ENCODE peak calls at places on chromosome 6, in ten cellular contexts. One of them, this sample, is unnamed.

GRCh38 chr6:32047855-32048766 is 9.9 kb downstream of the CYP21A2 start:
- DNase-seq in NB4: peak
- DNase-seq in ovary: peak
- DNase-seq in prostate gland: peak
- DNase-seq in gastrocnemius medialis: peak
- DNase-seq in right lobe of liver: peak
- DNase-seq in A549: peak
- DNase-seq in heart left ventricle: peak
- DNase-seq in Peyer's patch: peak
- DNase-seq in GM12878: no peak
- DNase-seq in this sample: peak

GRCh38 chr6:13044390-13044789 is 283.9 kb downstream of the TBC1D7 start:
- DNase-seq in prostate gland: no peak
- DNase-seq in A549: peak
- DNase-seq in ovary: no peak
- DNase-seq in NB4: peak
- DNase-seq in Peyer's patch: no peak
- DNase-seq in right lobe of liver: no peak
- DNase-seq in gastrocnemius medialis: no peak
- DNase-seq in heart left ventricle: peak
- DNase-seq in GM12878: no peak
- DNase-seq in this sample: peak

GRCh38 chr6:166025149-166025898 is 142.3 kb downstream of the TBXT start:
- DNase-seq in A549: no peak
- DNase-seq in right lobe of liver: no peak
- DNase-seq in prostate gland: no peak
- DNase-seq in GM12878: no peak
- DNase-seq in ovary: no peak
- DNase-seq in Peyer's patch: no peak
- DNase-seq in NB4: no peak
- DNase-seq in gastrocnemius medialis: no peak
- DNase-seq in heart left ventricle: no peak
- DNase-seq in this sample: no peak

GRCh38 chr6:35343092-35343834 is 905 bp downstream of the PPARD start:
- DNase-seq in Peyer's patch: peak
- DNase-seq in A549: no peak
- DNase-seq in gastrocnemius medialis: no peak
- DNase-seq in ovary: peak
- DNase-seq in GM12878: no peak
- DNase-seq in right lobe of liver: peak
- DNase-seq in NB4: peak
- DNase-seq in heart left ventricle: peak
- DNase-seq in prostate gland: no peak
- DNase-seq in this sample: peak

GRCh38 chr6:44030812-44031454 is 96.3 kb downstream of the MRPL14 start:
- DNase-seq in NB4: no peak
- DNase-seq in gastrocnemius medialis: no peak
- DNase-seq in prostate gland: no peak
- DNase-seq in Peyer's patch: no peak
- DNase-seq in right lobe of liver: peak
- DNase-seq in ovary: no peak
- DNase-seq in A549: no peak
- DNase-seq in heart left ventricle: no peak
- DNase-seq in GM12878: no peak
- DNase-seq in this sample: peak

GRCh38 chr6:114083251-114083650 is 112.3 kb upstream of the HDAC2 start:
- DNase-seq in A549: no peak
- DNase-seq in gastrocnemius medialis: no peak
- DNase-seq in GM12878: no peak
- DNase-seq in Peyer's patch: no peak
- DNase-seq in heart left ventricle: no peak
- DNase-seq in NB4: no peak
- DNase-seq in ovary: no peak
- DNase-seq in right lobe of liver: no peak
- DNase-seq in prostate gland: no peak
- DNase-seq in this sample: no peak

GRCh38 chr6:80382796-80383195 is 276.3 kb downstream of the BCKDHB start:
- DNase-seq in Peyer's patch: no peak
- DNase-seq in NB4: no peak
- DNase-seq in ovary: no peak
- DNase-seq in A549: no peak
- DNase-seq in gastrocnemius medialis: no peak
- DNase-seq in prostate gland: no peak
- DNase-seq in right lobe of liver: no peak
- DNase-seq in GM12878: no peak
- DNase-seq in heart left ventricle: no peak
- DNase-seq in this sample: no peak

GRCh38 chr6:45698046-45698445 is 317.6 kb downstream of the CLIC5 start:
- DNase-seq in NB4: peak
- DNase-seq in GM12878: no peak
- DNase-seq in A549: no peak
- DNase-seq in right lobe of liver: no peak
- DNase-seq in gastrocnemius medialis: no peak
- DNase-seq in ovary: no peak
- DNase-seq in Peyer's patch: no peak
- DNase-seq in prostate gland: no peak
- DNase-seq in heart left ventricle: no peak
- DNase-seq in this sample: no peak

GRCh38 chr6:93580441-93580840 is 161.1 kb upstream of the EPHA7 start:
- DNase-seq in NB4: no peak
- DNase-seq in right lobe of liver: no peak
- DNase-seq in gastrocnemius medialis: no peak
- DNase-seq in Peyer's patch: no peak
- DNase-seq in heart left ventricle: no peak
- DNase-seq in GM12878: no peak
- DNase-seq in A549: no peak
- DNase-seq in ovary: no peak
- DNase-seq in prostate gland: no peak
- DNase-seq in this sample: no peak

GRCh38 chr6:158564243-158565121 is 4.6 kb downstream of the TMEM181 start:
- DNase-seq in A549: no peak
- DNase-seq in Peyer's patch: peak
- DNase-seq in right lobe of liver: no peak
- DNase-seq in GM12878: no peak
- DNase-seq in NB4: no peak
- DNase-seq in gastrocnemius medialis: no peak
- DNase-seq in heart left ventricle: no peak
- DNase-seq in prostate gland: no peak
- DNase-seq in ovary: no peak
- DNase-seq in this sample: no peak

GRCh38 chr6:158565122-158565429 is 5.2 kb downstream of the TMEM181 start:
- DNase-seq in NB4: no peak
- DNase-seq in gastrocnemius medialis: no peak
- DNase-seq in Peyer's patch: no peak
- DNase-seq in prostate gland: no peak
- DNase-seq in A549: no peak
- DNase-seq in right lobe of liver: no peak
- DNase-seq in heart left ventricle: no peak
- DNase-seq in ovary: no peak
- DNase-seq in GM12878: no peak
- DNase-seq in this sample: no peak

GRCh38 chr6:158566207-158566818 is 6.4 kb downstream of the TMEM181 start:
- DNase-seq in NB4: no peak
- DNase-seq in gastrocnemius medialis: no peak
- DNase-seq in A549: no peak
- DNase-seq in heart left ventricle: no peak
- DNase-seq in GM12878: no peak
- DNase-seq in Peyer's patch: no peak
- DNase-seq in right lobe of liver: no peak
- DNase-seq in prostate gland: no peak
- DNase-seq in ovary: no peak
- DNase-seq in this sample: no peak

GRCh38 chr6:158567152-158567551 is 7.3 kb downstream of the TMEM181 start:
- DNase-seq in gastrocnemius medialis: no peak
- DNase-seq in GM12878: no peak
- DNase-seq in heart left ventricle: no peak
- DNase-seq in right lobe of liver: no peak
- DNase-seq in Peyer's patch: no peak
- DNase-seq in A549: no peak
- DNase-seq in NB4: no peak
- DNase-seq in prostate gland: no peak
- DNase-seq in ovary: no peak
- DNase-seq in this sample: no peak

GRCh38 chr6:158565482-158566040 is 5.7 kb downstream of the TMEM181 start:
- DNase-seq in heart left ventricle: no peak
- DNase-seq in A549: no peak
- DNase-seq in ovary: no peak
- DNase-seq in Peyer's patch: no peak
- DNase-seq in gastrocnemius medialis: no peak
- DNase-seq in right lobe of liver: no peak
- DNase-seq in GM12878: no peak
- DNase-seq in prostate gland: no peak
- DNase-seq in NB4: no peak
- DNase-seq in this sample: no peak
- TF ChIP-seq CTCF in heart left ventricle: no peak
- TF ChIP-seq CTCF in A549: no peak
- TF ChIP-seq CTCF in ovary: no peak
- TF ChIP-seq CTCF in Peyer's patch: no peak
- TF ChIP-seq CTCF in gastrocnemius medialis: no peak
- TF ChIP-seq CTCF in right lobe of liver: no peak
- TF ChIP-seq CTCF in GM12878: no peak
- TF ChIP-seq CTCF in prostate gland: no peak
- TF ChIP-seq CTCF in NB4: no peak
- TF ChIP-seq CTCF in this sample: no peak

GRCh38 chr6:291697-292505 is at the start of gene DUSP22:
- DNase-seq in gastrocnemius medialis: peak
- DNase-seq in prostate gland: peak
- DNase-seq in NB4: peak
- DNase-seq in heart left ventricle: peak
- DNase-seq in GM12878: peak
- DNase-seq in A549: peak
- DNase-seq in ovary: peak
- DNase-seq in Peyer's patch: peak
- DNase-seq in right lobe of liver: peak
- DNase-seq in this sample: peak
- TF ChIP-seq POLR2A in gastrocnemius medialis: peak
- TF ChIP-seq POLR2A in prostate gland: peak
- TF ChIP-seq POLR2A in NB4: peak
- TF ChIP-seq POLR2A in heart left ventricle: peak
- TF ChIP-seq POLR2A in GM12878: no peak
- TF ChIP-seq POLR2A in A549: peak
- TF ChIP-seq POLR2A in ovary: peak
- TF ChIP-seq POLR2A in Peyer's patch: peak
- TF ChIP-seq POLR2A in right lobe of liver: peak
- TF ChIP-seq POLR2A in this sample: no peak

GRCh38 chr6:157510329-157511188 is 129.6 kb downstream of the ZDHHC14 start:
- DNase-seq in NB4: no peak
- DNase-seq in Peyer's patch: no peak
- DNase-seq in ovary: no peak
- DNase-seq in A549: no peak
- DNase-seq in heart left ventricle: no peak
- DNase-seq in prostate gland: no peak
- DNase-seq in right lobe of liver: no peak
- DNase-seq in gastrocnemius medialis: no peak
- DNase-seq in GM12878: no peak
- DNase-seq in this sample: no peak
- H3K4me3 ChIP-seq in NB4: no peak
- H3K4me3 ChIP-seq in Peyer's patch: no peak
- H3K4me3 ChIP-seq in ovary: no peak
- H3K4me3 ChIP-seq in A549: no peak
- H3K4me3 ChIP-seq in heart left ventricle: no peak
- H3K4me3 ChIP-seq in prostate gland: no peak
- H3K4me3 ChIP-seq in right lobe of liver: no peak
- H3K4me3 ChIP-seq in gastrocnemius medialis: no peak
- H3K4me3 ChIP-seq in GM12878: no peak
- H3K4me3 ChIP-seq in this sample: no peak

GRCh38 chr6:138235693-138236092 is 17.4 kb upstream of the PBOV1 start:
- DNase-seq in gastrocnemius medialis: no peak
- DNase-seq in ovary: no peak
- DNase-seq in A549: no peak
- DNase-seq in GM12878: no peak
- DNase-seq in Peyer's patch: no peak
- DNase-seq in prostate gland: no peak
- DNase-seq in heart left ventricle: no peak
- DNase-seq in right lobe of liver: no peak
- DNase-seq in NB4: no peak
- DNase-seq in this sample: no peak
- TF ChIP-seq CTCF in gastrocnemius medialis: no peak
- TF ChIP-seq CTCF in ovary: no peak
- TF ChIP-seq CTCF in A549: no peak
- TF ChIP-seq CTCF in GM12878: no peak
- TF ChIP-seq CTCF in Peyer's patch: no peak
- TF ChIP-seq CTCF in prostate gland: no peak
- TF ChIP-seq CTCF in heart left ventricle: no peak
- TF ChIP-seq CTCF in right lobe of liver: no peak
- TF ChIP-seq CTCF in NB4: no peak
- TF ChIP-seq CTCF in this sample: no peak

GRCh38 chr6:30651143-30651542 is 4.2 kb downstream of the C6orf136 start:
- DNase-seq in gastrocnemius medialis: no peak
- DNase-seq in right lobe of liver: no peak
- DNase-seq in A549: no peak
- DNase-seq in NB4: no peak
- DNase-seq in prostate gland: no peak
- DNase-seq in heart left ventricle: no peak
- DNase-seq in GM12878: no peak
- DNase-seq in ovary: no peak
- DNase-seq in Peyer's patch: no peak
- DNase-seq in this sample: no peak
- TF ChIP-seq POLR2A in gastrocnemius medialis: no peak
- TF ChIP-seq POLR2A in right lobe of liver: no peak
- TF ChIP-seq POLR2A in A549: no peak
- TF ChIP-seq POLR2A in NB4: no peak
- TF ChIP-seq POLR2A in prostate gland: no peak
- TF ChIP-seq POLR2A in heart left ventricle: no peak
- TF ChIP-seq POLR2A in GM12878: no peak
- TF ChIP-seq POLR2A in ovary: no peak
- TF ChIP-seq POLR2A in Peyer's patch: no peak
- TF ChIP-seq POLR2A in this sample: no peak

GRCh38 chr6:11386726-11387125 is 150.8 kb upstream of the TMEM170B start:
- DNase-seq in prostate gland: no peak
- DNase-seq in GM12878: no peak
- DNase-seq in ovary: no peak
- DNase-seq in heart left ventricle: no peak
- DNase-seq in A549: no peak
- DNase-seq in gastrocnemius medialis: no peak
- DNase-seq in NB4: no peak
- DNase-seq in Peyer's patch: no peak
- DNase-seq in right lobe of liver: no peak
- DNase-seq in this sample: no peak
- H3K4me3 ChIP-seq in prostate gland: no peak
- H3K4me3 ChIP-seq in GM12878: peak
- H3K4me3 ChIP-seq in ovary: no peak
- H3K4me3 ChIP-seq in heart left ventricle: no peak
- H3K4me3 ChIP-seq in A549: no peak
- H3K4me3 ChIP-seq in gastrocnemius medialis: no peak
- H3K4me3 ChIP-seq in NB4: no peak
- H3K4me3 ChIP-seq in Peyer's patch: no peak
- H3K4me3 ChIP-seq in right lobe of liver: no peak
- H3K4me3 ChIP-seq in this sample: no peak

This sample was measured in lower leg skin.